ENCODE peak calls at places on chromosomes 4 and X, in ten cellular contexts. U, Y, T, W, O, I, F, X, Z and K are unnamed samples.

GRCh38 chrX:40062525-40063193 is 35.1 kb downstream of the BCOR start:
- DNase-seq in X (no peak), U (no peak), Y (no peak), Z (peak; percentile 30), F (no peak), O (no peak), W (peak; percentile 67), I (no peak), T (peak; percentile 68), K (no peak)

GRCh38 chr4:122458625-122459024 is 2.1 kb upstream of the IL2 start:
- DNase-seq in T (no peak), Y (no peak), I (no peak), W (peak; percentile 5), X (no peak), F (peak; percentile 45), O (no peak), U (no peak), Z (no peak), K (peak; percentile 3)

GRCh38 chr4:147550626-147551250 is 66.5 kb upstream of the TMEM184C start:
- DNase-seq in I (no peak), Y (no peak), X (no peak), T (peak; percentile 65), F (peak; percentile 88), W (no peak), Z (no peak), U (no peak), O (no peak), K (no peak)

GRCh38 chr4:113901994-113902787 is 77.3 kb downstream of the ARSJ start:
- DNase-seq in I (peak; percentile 73), U (no peak), T (no peak), Y (no peak), W (peak; percentile 63), O (no peak), F (no peak), X (no peak), Z (no peak), K (peak; percentile 56)

GRCh38 chr4:151709071-151709470 is 51.7 kb downstream of the GATB start:
- DNase-seq in F (no peak), O (no peak), Y (no peak), W (no peak), Z (no peak), I (no peak), T (no peak), X (no peak), U (no peak), K (no peak)

GRCh38 chr4:176902710-176903323 is 110.1 kb upstream of the VEGFC start:
- DNase-seq in O (no peak), I (no peak), F (peak; percentile 95), U (no peak), Z (no peak), W (no peak), T (peak; percentile 90), X (peak; percentile 91), Y (no peak), K (no peak)

GRCh38 chr4:38223306-38223705 is 263.1 kb downstream of the PTTG2 start:
- DNase-seq in W (no peak), U (no peak), F (no peak), Y (no peak), O (no peak), X (no peak), T (no peak), Z (no peak), I (no peak), K (no peak)

GRCh38 chr4:141860974-141861373 is 224.6 kb downstream of the IL15 start:
- DNase-seq in U (no peak), T (peak; percentile 12), X (peak; percentile 30), O (no peak), W (no peak), I (no peak), Z (no peak), Y (no peak), F (no peak), K (no peak)

GRCh38 chr4:6658204-6658585 is 17.7 kb downstream of the MRFAP1 start:
- DNase-seq in U (no peak), X (no peak), Y (no peak), T (no peak), I (no peak), Z (peak; percentile 34), O (no peak), F (peak; percentile 14), W (no peak), K (no peak)

GRCh38 chrX:151359931-151360871 is 36.8 kb upstream of the VMA21 start:
- DNase-seq in Z (peak; percentile 35), Y (peak; percentile 3), W (peak; percentile 40), F (no peak), U (peak; percentile 37), O (peak; percentile 27), T (peak; percentile 2), X (peak; percentile 39), I (peak; percentile 61), K (peak; percentile 13)

GRCh38 chr4:148430847-148431246 is 11.4 kb downstream of the NR3C2 start:
- DNase-seq in I (no peak), U (no peak), F (no peak), Y (no peak), Z (no peak), W (no peak), O (no peak), T (no peak), X (no peak), K (no peak)

GRCh38 chrX:63470506-63470905 is 119.4 kb upstream of the SPIN4 start:
- DNase-seq in Y (no peak), I (no peak), Z (no peak), F (no peak), T (no peak), O (no peak), X (no peak), W (no peak), U (no peak), K (no peak)

GRCh38 chrX:130975947-130976346 is 72.9 kb upstream of the ENOX2 start:
- DNase-seq in T (peak; percentile 30), O (no peak), Y (peak; percentile 5), U (no peak), F (peak; percentile 45), I (no peak), Z (peak; percentile 48), W (peak; percentile 70), X (peak; percentile 66), K (no peak)

GRCh38 chr4:7719354-7720174 is 220.1 kb downstream of the AFAP1 start:
- DNase-seq in F (peak; percentile 18), X (no peak), U (peak; percentile 83), W (peak; percentile 80), O (peak; percentile 48), T (peak; percentile 12), Z (peak; percentile 81), Y (peak; percentile 54), I (peak; percentile 86), K (peak; percentile 51)

GRCh38 chrX:75291611-75292010 is 17.7 kb downstream of the UPRT start:
- DNase-seq in X (no peak), W (no peak), I (no peak), U (no peak), Y (no peak), O (no peak), F (no peak), T (no peak), Z (no peak), K (no peak)

GRCh38 chrX:150605603-150606002 is 37.2 kb downstream of the MTM1 start:
- DNase-seq in O (no peak), Y (no peak), I (no peak), X (no peak), W (no peak), U (no peak), Z (no peak), T (no peak), F (no peak), K (no peak)

GRCh38 chr4:36386691-36387090 is 105.3 kb downstream of the DTHD1 start:
- DNase-seq in Y (no peak), U (no peak), Z (no peak), F (no peak), W (no peak), O (no peak), X (no peak), I (no peak), T (no peak), K (no peak)
- TF ChIP-seq CTCF in Y (no peak), U (no peak), Z (no peak), F (no peak), W (peak; percentile 41), O (no peak), X (no peak), I (no peak), T (no peak), K (no peak)

GRCh38 chr4:92654084-92654483 is 350.3 kb downstream of the GRID2 start:
- DNase-seq in O (no peak), F (no peak), W (no peak), I (no peak), Z (no peak), T (no peak), X (no peak), Y (no peak), U (no peak), K (no peak)

GRCh38 chr4:92657695-92658094 is 353.9 kb downstream of the GRID2 start:
- DNase-seq in O (no peak), I (no peak), X (no peak), W (no peak), Y (no peak), U (no peak), F (no peak), T (no peak), Z (no peak), K (no peak)

DNA sequence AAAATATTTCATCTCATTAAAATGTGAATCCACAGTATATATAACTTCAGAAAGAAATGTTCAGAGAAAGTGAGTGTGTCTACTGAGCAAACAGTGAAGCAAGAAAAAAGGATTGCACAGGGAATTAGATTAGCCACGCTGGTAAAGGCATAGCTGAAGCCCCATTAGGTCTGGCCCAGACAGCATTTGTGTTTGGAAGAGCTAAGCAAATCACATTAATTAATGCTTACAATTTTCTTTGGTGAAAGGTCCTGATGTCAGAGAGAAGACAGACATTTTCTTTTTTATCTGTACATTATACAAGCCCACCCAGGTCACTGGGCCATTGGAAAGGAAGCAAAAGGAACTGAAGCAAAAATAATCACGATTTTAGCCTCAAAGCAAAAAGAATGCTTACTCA is 354.6 kb downstream of the GRID2 start:
- DNase-seq in F (no peak), O (no peak), Y (no peak), Z (no peak), I (no peak), U (no peak), T (no peak), W (no peak), X (no peak), K (no peak)
- H3K27ac ChIP-seq in F (no peak overlapping the region), O (no peak overlapping the region), Y (no peak overlapping the region), Z (no peak overlapping the region), I (no peak overlapping the region), U (no peak overlapping the region), T (no peak overlapping the region), W (no peak overlapping the region), X (no peak overlapping the region), K (no peak overlapping the region)

DNA sequence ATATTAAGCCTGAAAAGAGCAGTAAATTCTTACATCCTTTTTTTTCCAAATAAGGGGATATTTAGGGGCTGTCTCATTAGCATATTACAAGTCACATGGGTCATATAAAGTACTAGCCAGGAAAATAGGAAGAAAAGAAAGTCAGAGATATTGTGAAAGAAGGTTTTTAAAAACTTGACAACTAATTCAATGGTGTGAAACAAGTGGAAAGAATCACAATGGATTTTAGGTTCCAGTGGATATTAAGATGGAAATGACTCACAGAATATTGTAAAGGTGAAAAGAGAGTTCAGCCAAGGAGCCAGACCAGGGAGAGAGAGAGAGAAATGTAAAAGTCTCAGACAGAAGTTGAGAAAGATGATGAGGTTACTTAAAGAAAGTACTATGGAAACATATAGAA is 297.2 kb downstream of the IQCM start:
- DNase-seq in I (no peak), O (no peak), F (peak; percentile 40), T (no peak), X (no peak), U (no peak), Z (no peak), Y (no peak), W (no peak), K (no peak)
- H3K9me3 ChIP-seq in I (peaks cover 4% of the 10 kb centered on the region), O (no peaks in the 10 kb centered on the region), F (no peaks in the 10 kb centered on the region), T (no peaks in the 10 kb centered on the region), X (no peaks in the 10 kb centered on the region), U (no peaks in the 10 kb centered on the region), Z (no peaks in the 10 kb centered on the region), Y (no peaks in the 10 kb centered on the region), W (no peaks in the 10 kb centered on the region), K (no peaks in the 10 kb centered on the region)

GRCh38 chrX:133081990-133082389 is 14.9 kb downstream of the USP26 start:
- DNase-seq in I (no peak), W (no peak), X (no peak), Y (no peak), Z (no peak), O (no peak), T (no peak), F (no peak), U (no peak), K (no peak)
- TF ChIP-seq CTCF in I (no peak), W (no peak), X (no peak), Y (no peak), Z (no peak), O (no peak), T (no peak), F (no peak), U (no peak), K (no peak)